ENCODE peak calls at places on chromosomes 11 and 22, in five cellular contexts. A is GM12878, Q is A549, O is K562, P is HepG2. L is an unnamed sample.

GRCh38 chr11:122101625-122102291 is 14.3 kb downstream of the BLID start:
- DNase-seq in P (peak), O (no peak), A (no peak), Q (no peak), L (peak)

GRCh38 chr22:19181786-19182471 is 3.4 kb upstream of the SLC25A1 start:
- DNase-seq in O (no peak), P (no peak), A (no peak), Q (no peak), L (no peak)

GRCh38 chr11:3989891-3990290 is 104.7 kb upstream of the RRM1 start:
- DNase-seq in O (no peak), P (no peak), Q (no peak), A (peak), L (no peak)

GRCh38 chr11:69801513-69802335 is 17.5 kb downstream of the FGF3 start:
- DNase-seq in A (no peak), P (peak), O (peak), Q (no peak), L (peak)

GRCh38 chr11:85826096-85826855 is 15.3 kb upstream of the SYTL2 start:
- DNase-seq in Q (peak), P (no peak), A (no peak), O (no peak), L (peak)

GRCh38 chr11:114774599-114775365 is 96.5 kb downstream of the NXPE2 start:
- DNase-seq in A (no peak), O (peak), P (peak), Q (peak), L (peak)

GRCh38 chr11:33375688-33376311 is 118.6 kb downstream of the HIPK3 start:
- DNase-seq in O (no peak), A (no peak), P (no peak), Q (peak), L (peak)

GRCh38 chr11:10497371-10498021 is 42.4 kb downstream of the AMPD3 start:
- DNase-seq in Q (no peak), O (no peak), P (no peak), A (no peak), L (no peak)

GRCh38 chr11:125401746-125402145 is 94.3 kb downstream of the FEZ1 start:
- DNase-seq in A (no peak), P (no peak), Q (no peak), O (no peak), L (peak)

GRCh38 chr11:69361466-69361865 is 67.5 kb downstream of the MYEOV start:
- DNase-seq in Q (no peak), O (no peak), P (no peak), A (no peak), L (no peak)

GRCh38 chr11:70522613-70523311 is 124.4 kb downstream of the CTTN start:
- DNase-seq in A (no peak), O (no peak), P (no peak), Q (no peak), L (no peak)

GRCh38 chr11:122748968-122749687 is 89.2 kb upstream of the CRTAM start:
- DNase-seq in Q (no peak), O (no peak), P (no peak), A (peak), L (no peak)

GRCh38 chr11:12235080-12235479 is 124.7 kb downstream of the MICAL2 start:
- DNase-seq in P (no peak), Q (no peak), O (no peak), A (no peak), L (no peak)

GRCh38 chr22:30250713-30251267 is 4.2 kb upstream of the LIF start:
- DNase-seq in A (no peak), Q (peak), P (no peak), O (no peak), L (no peak)

GRCh38 chr11:34840736-34841386 is 75.3 kb downstream of the APIP start:
- DNase-seq in P (peak), A (no peak), O (peak), Q (no peak), L (peak)

GRCh38 chr11:6475936-6476335 is 2.2 kb upstream of the TRIM3 start:
- DNase-seq in O (no peak), Q (no peak), P (peak), A (no peak), L (peak)

GRCh38 chr11:128482092-128482491 is 105.3 kb downstream of the ETS1 start:
- DNase-seq in P (no peak), O (no peak), Q (no peak), A (no peak), L (no peak)

GRCh38 chr11:36364551-36364950 is 68.5 kb downstream of the PRR5L start:
- DNase-seq in A (no peak), Q (no peak), P (no peak), O (no peak), L (no peak)

GRCh38 chr22:25002241-25002985 is 49.9 kb downstream of the KIAA1671 start:
- DNase-seq in Q (no peak), O (no peak), P (peak), A (no peak), L (no peak)
- TF ChIP-seq JUNB in Q (no peak), O (no peak), P (no peak), A (no peak), L (no peak)

DNA sequence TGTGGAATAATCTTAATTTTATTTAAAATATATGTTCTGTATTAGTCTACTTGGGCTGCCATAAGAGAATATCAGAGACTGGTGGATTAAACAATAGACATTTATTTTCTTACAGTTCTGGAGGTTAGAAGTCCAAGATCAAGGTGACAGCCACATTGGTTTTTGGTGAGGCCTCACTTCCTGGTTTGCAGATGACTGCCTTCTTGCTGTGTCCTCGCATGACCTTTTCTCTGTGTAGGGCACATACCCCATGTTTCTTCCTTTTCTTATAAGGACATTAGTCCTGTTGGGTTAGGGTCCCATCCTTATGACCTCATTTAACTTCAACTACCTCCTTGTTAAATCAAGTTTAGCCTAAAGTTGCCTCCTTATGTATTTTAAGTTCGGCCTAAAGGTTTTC is 202.7 kb upstream of the MPPED2 start:
- DNase-seq in Q (no peak), A (no peak), O (no peak), P (no peak), L (no peak)
- H3K27ac ChIP-seq in Q (no peak), A (no peak), O (no peak), P (no peak), L (no peak)

GRCh38 chr11:16936643-16937042 is 77.6 kb downstream of the PLEKHA7 start:
- DNase-seq in A (no peak), Q (no peak), P (no peak), O (no peak), L (no peak)

GRCh38 chr11:16928052-16928451 is 86.2 kb downstream of the PLEKHA7 start:
- DNase-seq in P (no peak), O (no peak), Q (no peak), A (no peak), L (no peak)

GRCh38 chr11:16938061-16938460 is 76.2 kb downstream of the PLEKHA7 start:
- DNase-seq in O (no peak), A (no peak), Q (no peak), P (no peak), L (no peak)

GRCh38 chr11:16933756-16934603 is 80.2 kb downstream of the PLEKHA7 start:
- DNase-seq in P (no peak), O (no peak), Q (no peak), A (no peak), L (no peak)
- TF ChIP-seq REST in P (no peak), O (no peak), Q (no peak), A (no peak), L (no peak)

GRCh38 chr11:75814686-75815344 is at the start of gene UVRAG:
- DNase-seq in P (peak), Q (peak), O (peak), A (peak), L (peak)

GRCh38 chr11:75814369-75814685 is 683 bp upstream of the UVRAG start:
- DNase-seq in O (no peak), P (no peak), Q (no peak), A (no peak), L (no peak)

GRCh38 chr11:75813622-75814039 is 1.4 kb upstream of the UVRAG start:
- DNase-seq in O (no peak), Q (no peak), A (no peak), P (peak), L (no peak)

GRCh38 chr11:75816561-75817239 is 1.7 kb downstream of the UVRAG start:
- DNase-seq in Q (no peak), A (no peak), O (no peak), P (no peak), L (no peak)

GRCh38 chr11:75815345-75815983 is 454 bp downstream of the UVRAG start:
- DNase-seq in P (no peak), O (no peak), Q (peak), A (no peak), L (peak)
- TF ChIP-seq JUNB in P (no peak), O (no peak), Q (no peak), A (no peak), L (no peak)

DNA sequence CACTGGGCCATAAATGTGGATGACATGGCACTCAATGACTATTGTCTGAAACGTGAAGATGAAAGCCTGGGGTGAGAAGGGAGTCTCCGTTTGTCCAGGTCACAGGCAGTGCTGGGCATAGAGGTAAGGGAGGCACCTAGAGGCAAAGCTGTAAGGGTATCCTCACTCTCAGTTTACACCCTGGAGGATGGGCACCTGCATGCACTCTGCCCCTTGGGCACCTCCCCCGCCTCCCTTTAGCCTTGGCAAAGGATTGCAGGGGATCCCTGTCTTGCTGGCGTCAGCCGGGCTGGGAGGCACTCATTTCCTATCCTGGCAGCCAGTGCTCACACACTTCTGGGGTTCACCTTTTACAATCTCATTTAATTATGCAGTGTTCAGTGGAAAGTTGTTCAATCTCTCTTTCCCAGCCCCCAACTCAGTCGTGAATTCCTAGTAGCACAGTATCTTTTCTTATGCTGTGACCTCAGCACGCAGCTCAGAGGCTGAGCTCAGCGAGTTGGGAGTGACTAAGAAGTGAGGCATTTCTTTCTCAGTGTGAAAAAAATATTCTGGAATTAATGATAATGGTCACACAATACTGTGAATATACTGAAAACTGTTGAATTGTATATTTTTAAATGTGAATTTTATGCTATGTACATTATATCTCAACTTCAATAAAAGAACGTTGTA is 866.6 kb downstream of the BRD1 start:
- DNase-seq in A (no peak), Q (no peak), O (no peak), P (no peak), L (no peak)
- H3K27ac ChIP-seq in A (no peak), Q (no peak), O (no peak), P (no peak), L (no peak)

L was measured in GM23338.